ENCODE peak calls at places on chromosomes 5 and 9, in four cellular contexts. N, F, T and H are unnamed samples.

GRCh38 chr5:169801324-169801777 is 164.3 kb downstream of the DOCK2 start:
- DNase-seq in N (no peak), F (no peak), T (no peak), H (no peak)

GRCh38 chr5:75202935-75203334 is 33.7 kb downstream of the ANKRD31 start:
- DNase-seq in F (no peak), T (no peak), N (no peak), H (no peak)

GRCh38 chr9:3746296-3747275 is 220.8 kb upstream of the RFX3 start:
- DNase-seq in F (no peak), N (no peak), T (no peak), H (no peak)

GRCh38 chr5:59584858-59585846 is 308.4 kb downstream of the PDE4D start:
- DNase-seq in N (no peak), F (no peak), T (no peak), H (no peak)

GRCh38 chr9:101628173-101628572 is 33.4 kb upstream of the PPP3R2 start:
- DNase-seq in F (no peak), T (no peak), N (no peak), H (no peak)

GRCh38 chr5:53790026-53790425 is 229.6 kb downstream of the NDUFS4 start:
- DNase-seq in F (no peak), T (no peak), N (no peak), H (no peak)

GRCh38 chr5:179840321-179840720 is 18.3 kb downstream of the MRNIP start:
- DNase-seq in T (no peak), N (no peak), F (no peak), H (no peak)

GRCh38 chr5:134289509-134290113 is 63.7 kb upstream of the PPP2CA start:
- DNase-seq in T (no peak), F (peak; percentile 27), N (peak; percentile 30), H (no peak)

GRCh38 chr5:107950774-107951173 is 280.0 kb upstream of the EFNA5 start:
- DNase-seq in N (no peak), F (no peak), T (no peak), H (no peak)

GRCh38 chr9:134933076-134933659 is 15.5 kb upstream of the FCN1 start:
- DNase-seq in F (no peak), T (peak; percentile 40), N (no peak), H (no peak)

GRCh38 chr5:113330533-113331200 is 104.1 kb downstream of the TSSK1B start:
- DNase-seq in T (peak; percentile 31), N (peak; percentile 29), F (peak; percentile 30), H (no peak)

GRCh38 chr9:86035827-86036440 is 63.4 kb downstream of the GOLM1 start:
- DNase-seq in N (no peak), F (no peak), T (no peak), H (no peak)

GRCh38 chr5:81778642-81779041 is 27.7 kb upstream of the SSBP2 start:
- DNase-seq in T (no peak), N (no peak), F (no peak), H (no peak)
- TF ChIP-seq CTCF in T (no peak), N (no peak), F (no peak), H (no peak)

GRCh38 chr5:97542469-97542868 is 359.4 kb upstream of the RIOK2 start:
- DNase-seq in T (no peak), N (no peak), F (no peak), H (no peak)
- TF ChIP-seq CTCF in T (no peak), N (no peak), F (no peak), H (no peak)

DNA sequence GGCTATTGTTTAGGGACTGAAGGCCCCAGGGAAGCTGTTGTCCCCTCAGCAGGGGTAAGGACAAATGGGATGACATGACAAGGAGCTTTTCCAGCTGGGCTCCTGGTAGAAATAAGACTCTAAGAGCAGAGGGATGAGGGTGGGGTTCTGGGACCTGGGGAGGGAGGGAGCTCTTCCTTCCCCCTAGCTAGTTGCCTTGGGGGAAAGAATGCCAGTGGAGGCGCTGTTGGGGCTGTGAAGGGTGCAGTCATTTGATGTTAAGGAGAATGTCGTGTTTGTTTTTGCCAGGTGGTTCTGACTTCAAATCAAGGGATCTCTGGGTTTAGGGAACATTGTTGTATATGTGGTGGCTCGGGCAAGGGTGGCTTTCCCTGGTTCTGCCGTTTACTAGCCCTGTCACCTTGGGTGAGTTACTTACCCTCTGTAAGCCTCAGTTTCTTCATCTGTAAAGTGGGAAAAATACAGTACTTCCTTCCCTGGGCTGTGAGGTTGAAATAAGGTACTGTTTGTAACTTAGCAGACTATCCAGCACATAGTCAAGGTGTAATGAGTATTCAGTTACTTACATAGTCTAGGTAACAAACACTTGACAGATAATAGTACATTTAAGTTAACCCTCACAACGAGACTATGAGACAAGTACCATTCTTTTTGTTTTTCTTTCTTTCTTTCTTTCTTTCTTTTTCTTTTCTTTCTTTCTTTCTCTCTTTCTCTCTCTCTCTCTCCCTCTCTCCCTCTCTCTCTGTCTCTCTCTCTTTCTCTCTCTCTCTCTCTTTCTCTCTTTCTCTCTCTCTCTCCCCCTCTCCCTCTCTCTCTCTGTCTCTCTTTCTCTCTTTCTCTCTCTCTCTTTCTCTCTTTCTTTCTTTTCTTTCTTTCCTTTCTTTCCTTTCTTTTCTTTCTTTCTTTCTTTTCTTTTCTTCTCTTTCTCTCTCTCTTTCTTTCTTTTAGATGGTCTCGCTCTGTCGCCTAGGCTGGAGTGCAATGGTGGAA is 48.0 kb downstream of the WWC1 start:
- DNase-seq in T (no peak), F (no peak), N (no peak), H (no peak)
- TF ChIP-seq CTCF in T (no peak), F (no peak), N (peak; percentile 13), H (no peak)

GRCh38 chr5:167565555-167565954 is 725.9 kb upstream of the WWC1 start:
- DNase-seq in T (no peak), F (no peak), N (no peak), H (no peak)
- TF ChIP-seq CTCF in T (no peak), F (no peak), N (no peak), H (no peak)

GRCh38 chr5:37807015-37807414 is 32.8 kb downstream of the GDNF start:
- DNase-seq in F (no peak), T (no peak), N (no peak), H (no peak)

GRCh38 chr5:37804401-37804800 is 35.4 kb downstream of the GDNF start:
- DNase-seq in F (no peak), N (no peak), T (no peak), H (no peak)

GRCh38 chr5:37806016-37806415 is 33.8 kb downstream of the GDNF start:
- DNase-seq in T (no peak), N (no peak), F (no peak), H (no peak)

GRCh38 chr5:37801521-37801920 is 38.3 kb downstream of the GDNF start:
- DNase-seq in T (no peak), F (no peak), N (no peak), H (no peak)

DNA sequence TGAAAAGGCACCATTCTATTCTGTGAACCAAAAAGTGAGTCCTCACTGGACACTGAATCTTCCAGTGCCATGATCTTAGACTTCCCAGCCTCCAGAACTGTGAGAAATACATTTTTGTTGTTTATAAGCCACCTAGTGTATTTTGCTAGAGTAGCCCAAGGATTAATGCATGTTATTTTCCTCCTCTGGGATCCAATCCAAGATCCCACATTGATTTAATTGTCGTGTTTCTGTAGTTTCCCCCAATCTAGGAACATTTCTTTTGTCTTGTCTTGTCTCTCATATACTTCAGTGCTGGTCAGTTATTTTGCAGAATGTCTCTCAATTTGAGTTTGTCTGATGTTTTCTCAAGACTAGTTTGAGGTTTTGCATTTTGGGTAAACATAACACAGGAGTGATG is 36.4 kb downstream of the GDNF start:
- DNase-seq in T (no peak), N (no peak), F (no peak), H (no peak)
- TF ChIP-seq CTCF in T (no peak), N (no peak), F (no peak), H (no peak)

GRCh38 chr9:109862452-109862851 is 82.5 kb downstream of the PALM2AKAP2 start:
- DNase-seq in T (no peak), N (no peak), F (no peak), H (no peak)
- TF ChIP-seq CTCF in T (peak; percentile 15), N (no peak), F (no peak), H (no peak)

GRCh38 chr9:28650327-28650726 is 1077.0 kb upstream of the C9orf72 start:
- DNase-seq in T (no peak), N (no peak), F (no peak), H (no peak)

GRCh38 chr9:28651050-28651722 is 1077.9 kb upstream of the C9orf72 start:
- DNase-seq in T (no peak), N (no peak), F (no peak), H (no peak)

DNA sequence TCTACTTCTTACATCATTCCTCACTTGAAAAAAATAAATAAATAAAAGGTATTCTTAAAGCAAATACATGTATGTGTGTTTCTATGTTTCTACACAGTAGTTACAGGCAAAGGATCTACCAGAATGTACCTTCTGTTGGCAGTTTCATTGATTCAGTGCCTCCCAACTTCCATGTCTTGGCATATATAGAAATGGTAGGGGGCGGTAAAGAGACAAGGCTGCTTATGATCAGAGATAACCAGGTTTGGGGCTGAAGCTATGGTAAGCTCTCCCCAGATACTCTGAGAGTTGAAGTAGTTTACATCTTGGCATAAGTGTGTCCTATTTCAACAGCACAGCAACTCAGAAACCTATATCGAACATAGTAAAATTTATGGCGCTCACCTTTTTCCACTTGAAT is 1075.4 kb upstream of the C9orf72 start:
- DNase-seq in N (no peak), F (no peak), T (no peak), H (no peak)
- TF ChIP-seq CTCF in N (no peak), F (no peak), T (no peak), H (no peak)